ENCODE peak calls at places on chromosomes 5 and 9, in four cellular contexts. M, C, B and F are unnamed samples.

GRCh38 chr5:98605010-98605425 is 168.4 kb upstream of the RGMB start:
- DNase-seq in M (no peak), C (no peak), B (peak), F (peak)

GRCh38 chr9:137008312-137008711 is 11.9 kb upstream of the CLIC3 start:
- DNase-seq in M (no peak), C (no peak), B (no peak), F (no peak)

GRCh38 chr9:5111696-5112095 is 73.7 kb downstream of the INSL6 start:
- DNase-seq in M (no peak), C (no peak), B (no peak), F (no peak)

GRCh38 chr5:94793113-94793815 is 174.8 kb downstream of the SLF1 start:
- DNase-seq in M (peak), C (no peak), B (peak), F (no peak)

GRCh38 chr5:32311404-32312193 is 1.1 kb downstream of the MTMR12 start:
- DNase-seq in M (no peak), C (peak), B (no peak), F (no peak)

GRCh38 chr5:473344-474192 is 30.6 kb downstream of the EXOC3 start:
- DNase-seq in M (peak), C (peak), B (peak), F (peak)

GRCh38 chr9:92444841-92445240 is 20.6 kb upstream of the OMD start:
- DNase-seq in M (no peak), C (no peak), B (no peak), F (no peak)

GRCh38 chr9:124854822-124855221 is 1.6 kb downstream of the WDR38 start:
- DNase-seq in M (no peak), C (no peak), B (no peak), F (no peak)

GRCh38 chr5:129461816-129462396 is 1.8 kb downstream of the ADAMTS19 start:
- DNase-seq in M (no peak), C (no peak), B (no peak), F (no peak)

GRCh38 chr5:82517544-82517943 is 239.4 kb upstream of the RPS23 start:
- DNase-seq in M (no peak), C (no peak), B (no peak), F (no peak)

GRCh38 chr9:114721491-114722362 is 39.7 kb upstream of the TEX48 start:
- DNase-seq in M (peak), C (no peak), B (no peak), F (peak)

GRCh38 chr9:127365461-127365860 is 31.5 kb upstream of the SLC2A8 start:
- DNase-seq in M (no peak), C (peak), B (no peak), F (no peak)

GRCh38 chr9:92652461-92652860 is 17.5 kb downstream of the IPPK start:
- DNase-seq in M (no peak), C (no peak), B (no peak), F (no peak)

GRCh38 chr9:96875460-96876142 is 21.3 kb upstream of the ZNF782 start:
- DNase-seq in M (peak), C (peak), B (peak), F (peak)

GRCh38 chr9:136546697-136547481 is 1.0 kb upstream of the NOTCH1 start:
- DNase-seq in M (peak), C (peak), B (peak), F (peak)

GRCh38 chr9:19946446-19947109 is 157.7 kb upstream of the SLC24A2 start:
- DNase-seq in M (peak), C (peak), B (peak), F (peak)

GRCh38 chr5:14628346-14628745 is 36.2 kb upstream of the OTULIN start:
- DNase-seq in M (peak), C (peak), B (peak), F (peak)

DNA sequence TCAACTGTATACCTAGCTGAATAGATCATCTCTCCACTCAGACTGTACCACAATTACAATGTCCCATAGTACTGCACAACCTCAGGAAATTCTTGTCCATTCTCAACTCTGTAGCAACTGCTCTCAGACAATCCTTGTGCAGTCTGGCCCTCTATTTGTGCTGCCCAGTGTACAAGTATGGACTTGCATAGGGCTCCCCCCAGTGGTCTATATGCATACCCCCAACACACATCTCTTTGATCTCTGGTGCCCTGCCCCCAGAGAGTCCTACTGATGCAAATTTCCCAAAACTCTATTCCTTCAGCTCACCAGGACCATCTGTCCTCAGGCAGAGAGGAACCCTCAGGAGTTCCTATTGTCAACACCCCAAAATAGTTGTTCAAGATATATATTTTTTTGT is 205.3 kb downstream of the SLCO4C1 start:
- DNase-seq in M (peak), C (peak), B (no peak), F (peak)
- TF ChIP-seq CTCF in M (peak), C (no peak), B (no peak), F (peak)

GRCh38 chr5:10021248-10021647 is 228.4 kb downstream of the ATPSCKMT start:
- DNase-seq in M (no peak), C (no peak), B (no peak), F (no peak)
- TF ChIP-seq CTCF in M (peak), C (no peak), B (no peak), F (peak)

GRCh38 chr5:54480296-54480695 is 24.8 kb downstream of the HSPB3 start:
- DNase-seq in M (no peak), C (no peak), B (peak), F (no peak)
- TF ChIP-seq CTCF in M (no peak), C (no peak), B (no peak), F (no peak)

GRCh38 chr9:98087420-98088354 is 31.2 kb downstream of the NANS start:
- DNase-seq in M (no peak), C (peak), B (peak), F (peak)
- TF ChIP-seq CTCF in M (no peak), C (no peak), B (no peak), F (peak)

DNA sequence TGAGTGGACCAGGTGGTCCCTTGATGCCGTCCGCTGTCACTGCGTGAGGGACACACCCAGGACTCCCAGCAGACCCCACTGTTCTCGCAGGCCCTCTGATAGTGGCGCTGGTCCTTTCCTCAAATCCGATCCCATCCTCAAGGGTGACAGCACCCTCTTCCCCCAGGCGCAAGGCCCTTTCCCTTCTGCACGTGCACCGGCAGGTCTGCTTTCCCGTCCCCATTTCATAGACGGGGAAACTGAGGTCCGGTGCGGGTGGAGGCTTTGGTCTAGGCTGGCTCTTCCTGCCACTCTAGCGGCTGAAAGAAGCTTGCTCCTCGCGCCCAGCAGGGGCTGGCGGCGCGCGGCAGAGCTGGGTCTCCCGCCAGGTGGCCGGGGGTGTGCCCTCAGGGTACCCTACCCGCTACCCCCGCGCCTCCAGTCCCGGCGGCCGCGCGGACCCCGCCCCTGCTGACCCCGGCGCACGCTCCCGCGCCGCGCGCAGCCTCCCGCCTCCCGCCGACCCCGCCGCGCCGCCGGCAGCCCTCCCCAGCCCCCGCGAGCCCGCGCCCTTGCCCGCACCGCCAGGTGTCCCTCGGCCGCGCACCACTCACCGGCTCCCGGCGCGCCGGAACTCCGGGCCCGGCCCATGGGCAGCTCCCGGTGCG is 453 bp downstream of the RASGEF1C start:
- DNase-seq in M (peak), C (no peak), B (no peak), F (peak)
- TF ChIP-seq CTCF in M (no peak), C (peak), B (peak), F (peak)

GRCh38 chr5:138725153-138725884 is 27.9 kb upstream of the CTNNA1 start:
- DNase-seq in M (peak), C (peak), B (peak), F (peak)
- TF ChIP-seq CTCF in M (peak), C (no peak), B (peak), F (peak)

GRCh38 chr9:73080110-73080683 is 71.5 kb upstream of the ANXA1 start:
- DNase-seq in M (peak), C (no peak), B (no peak), F (peak)

GRCh38 chr9:73079326-73079725 is 72.3 kb upstream of the ANXA1 start:
- DNase-seq in M (peak), C (no peak), B (peak), F (no peak)

GRCh38 chr9:73073337-73074175 is 78.1 kb upstream of the ANXA1 start:
- DNase-seq in M (peak), C (no peak), B (peak), F (no peak)

GRCh38 chr9:73074176-73074708 is 77.4 kb upstream of the ANXA1 start:
- DNase-seq in M (peak), C (no peak), B (peak), F (no peak)

GRCh38 chr9:73077625-73078030 is 74.0 kb upstream of the ANXA1 start:
- DNase-seq in M (no peak), C (no peak), B (no peak), F (no peak)
- TF ChIP-seq CTCF in M (no peak), C (no peak), B (no peak), F (no peak)

GRCh38 chr5:66769839-66770617 is 173.8 kb downstream of the MAST4 start:
- DNase-seq in M (no peak), C (no peak), B (peak), F (peak)
- TF ChIP-seq CTCF in M (no peak), C (no peak), B (peak), F (peak)